ENCODE peak calls at places on chromosome 11, in nine cellular contexts. R is A549, K is IMR-90, I is body of pancreas, N is H1, Y is K562, P is thyroid gland, V is esophagus squamous epithelium, Z is adrenal gland. H is an unnamed sample.

GRCh38 chr11:26860411-26860810 is 133.5 kb upstream of the FIBIN start:
- DNase-seq in V (no peak), Z (no peak), K (no peak), R (no peak), Y (no peak), N (no peak), I (no peak), P (no peak), H (no peak)

GRCh38 chr11:66883021-66883968 is 26.4 kb downstream of the LRFN4 start:
- DNase-seq in R (peak), P (peak), I (peak), V (no peak), Y (peak), N (peak), K (peak), Z (peak), H (peak)

GRCh38 chr11:130940706-130941105 is 24.4 kb upstream of the SNX19 start:
- DNase-seq in R (no peak), I (no peak), Y (no peak), Z (no peak), K (peak), V (no peak), P (no peak), N (no peak), H (no peak)

GRCh38 chr11:71386232-71386631 is 62.0 kb downstream of the DHCR7 start:
- DNase-seq in Y (no peak), R (no peak), V (no peak), Z (no peak), P (no peak), I (no peak), N (no peak), K (no peak), H (no peak)

GRCh38 chr11:29263971-29264682 is 752.7 kb downstream of the KCNA4 start:
- DNase-seq in N (no peak), P (no peak), I (no peak), V (no peak), K (peak), Y (no peak), R (no peak), Z (no peak), H (no peak)

GRCh38 chr11:86108146-86108545 is 39.3 kb upstream of the PICALM start:
- DNase-seq in Z (no peak), Y (no peak), P (no peak), V (no peak), I (no peak), R (no peak), N (no peak), K (no peak), H (no peak)

GRCh38 chr11:123457187-123457770 is 27.2 kb downstream of the GRAMD1B start:
- DNase-seq in I (no peak), N (no peak), R (no peak), Y (no peak), K (no peak), P (no peak), Z (peak), V (no peak), H (no peak)

GRCh38 chr11:130523609-130524008 is 75.2 kb downstream of the ADAMTS15 start:
- DNase-seq in K (peak), N (no peak), Y (no peak), R (no peak), P (no peak), I (no peak), V (no peak), Z (no peak), H (no peak)

GRCh38 chr11:71228961-71229360 is 23.4 kb downstream of the SHANK2 start:
- DNase-seq in V (no peak), I (no peak), K (no peak), Z (no peak), R (no peak), Y (no peak), P (no peak), N (no peak), H (no peak)

GRCh38 chr11:44266056-44266780 is 43.7 kb downstream of the ALX4 start:
- DNase-seq in K (no peak), N (no peak), Z (no peak), R (no peak), P (no peak), V (no peak), Y (no peak), I (no peak), H (no peak)

GRCh38 chr11:102309621-102310541 is 7.4 kb upstream of the BIRC3 start:
- DNase-seq in V (no peak), I (no peak), N (peak), Z (no peak), K (no peak), P (no peak), Y (no peak), R (no peak), H (no peak)

GRCh38 chr11:125553357-125553756 is 15.9 kb upstream of the EI24 start:
- DNase-seq in N (no peak), P (no peak), V (no peak), K (no peak), Y (no peak), Z (no peak), I (no peak), R (no peak), H (no peak)

GRCh38 chr11:118705111-118705741 is 25.8 kb upstream of the TREH start:
- DNase-seq in Y (no peak), Z (no peak), P (no peak), V (no peak), R (no peak), I (no peak), N (no peak), K (no peak), H (no peak)

GRCh38 chr11:18392434-18393321 is 1.7 kb upstream of the LDHA start:
- DNase-seq in Y (no peak), K (no peak), R (no peak), Z (no peak), I (no peak), P (no peak), V (no peak), N (no peak), H (no peak)

DNA sequence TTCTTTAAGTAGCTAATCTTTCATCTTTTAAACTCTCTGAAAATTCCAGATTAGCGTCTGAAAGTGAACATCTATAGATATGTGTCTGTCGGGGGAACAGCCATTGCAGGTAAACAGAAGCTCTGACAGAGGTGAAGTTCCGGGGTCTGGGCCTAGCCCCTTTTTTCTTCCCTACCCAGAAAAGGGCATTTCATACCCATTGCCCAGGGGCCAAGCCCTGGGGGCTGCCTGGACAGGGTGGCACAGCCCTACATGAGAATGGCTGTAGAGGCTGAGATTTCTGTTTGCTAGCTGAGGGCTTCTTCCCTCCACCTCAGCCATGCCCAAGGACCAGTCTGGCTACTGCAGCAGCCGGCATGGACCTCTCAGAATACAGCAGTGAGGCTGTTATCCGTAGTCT is 327.0 kb upstream of the PLET1 start:
- DNase-seq in P (no peak), V (no peak), K (no peak), Y (no peak), N (no peak), Z (no peak), I (no peak), R (no peak), H (no peak)
- TF ChIP-seq POLR2A in P (no peak), V (no peak), K (no peak), Y (no peak), N (no peak), Z (no peak), I (no peak), R (no peak), H (no peak)

GRCh38 chr11:110478410-110478809 is 48.7 kb downstream of the FDX1 start:
- DNase-seq in Z (peak), Y (peak), I (no peak), P (no peak), N (peak), R (no peak), K (no peak), V (no peak), H (no peak)
- TF ChIP-seq CTCF in Z (peak), Y (peak), I (no peak), P (no peak), N (peak), R (no peak), K (no peak), V (no peak), H (no peak)

DNA sequence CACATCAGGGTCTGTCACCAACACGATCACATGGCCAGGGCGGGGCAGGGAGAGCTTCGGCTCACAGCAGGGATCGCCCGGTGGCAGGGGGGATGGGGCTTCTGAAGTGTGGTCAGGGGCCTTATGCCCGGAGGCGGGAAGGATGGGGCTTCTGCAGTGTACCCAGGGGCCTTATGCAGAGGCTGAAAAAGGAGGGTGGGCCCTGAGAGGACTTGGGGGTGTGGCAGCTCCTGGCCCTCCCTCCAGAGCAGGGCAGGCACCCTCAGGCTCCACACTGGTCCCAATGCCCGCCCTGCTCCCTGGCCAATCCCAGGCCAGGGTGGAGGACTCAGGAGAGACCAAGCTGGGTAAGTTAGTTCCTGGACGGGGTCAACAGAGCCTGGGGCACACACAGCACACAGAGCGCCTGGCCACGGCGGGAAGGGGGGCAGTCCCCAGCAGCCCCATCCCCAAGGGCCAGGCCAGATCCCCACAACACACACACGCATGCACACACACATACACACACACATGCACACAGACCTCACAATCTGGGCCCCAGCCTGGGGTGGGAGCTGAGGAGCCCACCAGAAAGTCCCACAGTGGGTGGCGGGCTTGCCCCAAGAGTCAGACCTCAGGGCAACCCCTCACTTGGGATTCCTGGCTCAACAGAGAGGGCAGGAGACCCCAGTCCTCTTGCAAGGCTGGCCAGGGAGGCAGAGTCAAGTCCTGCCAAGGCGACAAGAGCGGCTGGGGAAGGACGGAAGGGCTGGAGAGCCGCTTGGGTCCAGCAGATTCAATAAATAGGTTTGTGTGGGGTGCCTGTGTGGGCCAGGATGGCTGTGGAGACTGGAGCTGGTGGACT is 1.1 kb upstream of the CEND1 start:
- DNase-seq in Y (no peak), I (no peak), V (no peak), K (no peak), P (no peak), N (peak), R (no peak), Z (no peak), H (no peak)
- TF ChIP-seq POLR2A in Y (no peak), I (no peak), V (no peak), K (no peak), P (no peak), N (no peak), R (no peak), Z (no peak), H (no peak)

GRCh38 chr11:120240866-120241265 is 926 bp downstream of the POU2F3 start:
- DNase-seq in R (no peak), K (no peak), Z (no peak), N (no peak), I (no peak), P (no peak), Y (no peak), V (no peak), H (no peak)

GRCh38 chr11:120241277-120241676 is 1.3 kb downstream of the POU2F3 start:
- DNase-seq in I (no peak), R (no peak), N (no peak), K (no peak), Z (no peak), P (peak), Y (no peak), V (no peak), H (peak)

GRCh38 chr11:120238968-120239620 is 846 bp upstream of the POU2F3 start:
- DNase-seq in V (no peak), Y (no peak), K (no peak), I (no peak), N (no peak), Z (no peak), P (no peak), R (no peak), H (no peak)

GRCh38 chr11:120243221-120243620 is 3.3 kb downstream of the POU2F3 start:
- DNase-seq in Z (no peak), N (no peak), P (no peak), V (no peak), R (no peak), K (no peak), Y (no peak), I (no peak), H (no peak)

GRCh38 chr11:120239713-120240640 is at the start of gene POU2F3:
- DNase-seq in Z (no peak), P (peak), N (peak), K (no peak), Y (peak), V (no peak), R (no peak), I (peak), H (no peak)
- TF ChIP-seq CTCF in Z (no peak), P (no peak), N (peak), K (no peak), Y (peak), V (no peak), R (no peak), I (peak), H (no peak)